ENCODE peak calls at places on chromosome 2, in eight cellular contexts. One of them, this sample, is unnamed.

GRCh38 chr2:96828874-96829273 is 12.8 kb downstream of the CNNM3 start:
- DNase-seq in MM.1S: no peak
- DNase-seq in left ventricle myocardium inferior: no peak
- DNase-seq in hepatocyte: no peak
- DNase-seq in Panc1: no peak
- DNase-seq in HCT116: no peak
- DNase-seq in prostate gland: no peak
- DNase-seq in astrocyte: no peak
- DNase-seq in this sample: no peak

GRCh38 chr2:170502400-170503135 is 212.6 kb upstream of the SP5 start:
- DNase-seq in Panc1: no peak
- DNase-seq in HCT116: no peak
- DNase-seq in MM.1S: no peak
- DNase-seq in hepatocyte: no peak
- DNase-seq in prostate gland: no peak
- DNase-seq in astrocyte: no peak
- DNase-seq in left ventricle myocardium inferior: no peak
- DNase-seq in this sample: no peak

GRCh38 chr2:165238295-165238694 is 919 bp upstream of the SCN2A start:
- DNase-seq in MM.1S: peak; percentile 30
- DNase-seq in Panc1: no peak
- DNase-seq in hepatocyte: peak; percentile 42
- DNase-seq in HCT116: no peak
- DNase-seq in astrocyte: peak; percentile 11
- DNase-seq in left ventricle myocardium inferior: no peak
- DNase-seq in prostate gland: no peak
- DNase-seq in this sample: no peak

GRCh38 chr2:16727256-16727655 is 61.6 kb upstream of the CYRIA start:
- DNase-seq in MM.1S: no peak
- DNase-seq in Panc1: no peak
- DNase-seq in prostate gland: no peak
- DNase-seq in astrocyte: peak; percentile 6
- DNase-seq in HCT116: no peak
- DNase-seq in left ventricle myocardium inferior: no peak
- DNase-seq in hepatocyte: no peak
- DNase-seq in this sample: no peak

GRCh38 chr2:215238485-215239098 is 73.3 kb upstream of the ATIC start:
- DNase-seq in Panc1: no peak
- DNase-seq in astrocyte: no peak
- DNase-seq in left ventricle myocardium inferior: no peak
- DNase-seq in prostate gland: no peak
- DNase-seq in hepatocyte: no peak
- DNase-seq in HCT116: no peak
- DNase-seq in MM.1S: no peak
- DNase-seq in this sample: no peak

GRCh38 chr2:84022810-84023431 is 436.2 kb downstream of the SUCLG1 start:
- DNase-seq in MM.1S: peak; percentile 62
- DNase-seq in HCT116: peak; percentile 66
- DNase-seq in astrocyte: peak; percentile 4
- DNase-seq in hepatocyte: peak; percentile 79
- DNase-seq in left ventricle myocardium inferior: no peak
- DNase-seq in prostate gland: peak; percentile 25
- DNase-seq in Panc1: peak; percentile 30
- DNase-seq in this sample: no peak

GRCh38 chr2:20803287-20803686 is 19.6 kb downstream of the LDAH start:
- DNase-seq in prostate gland: no peak
- DNase-seq in hepatocyte: peak; percentile 21
- DNase-seq in astrocyte: no peak
- DNase-seq in Panc1: no peak
- DNase-seq in HCT116: no peak
- DNase-seq in left ventricle myocardium inferior: no peak
- DNase-seq in MM.1S: no peak
- DNase-seq in this sample: no peak

GRCh38 chr2:96859338-96859649 is 1.5 kb upstream of the ANKRD39 start:
- DNase-seq in Panc1: no peak
- DNase-seq in astrocyte: no peak
- DNase-seq in HCT116: no peak
- DNase-seq in left ventricle myocardium inferior: peak; percentile 72
- DNase-seq in prostate gland: no peak
- DNase-seq in hepatocyte: no peak
- DNase-seq in MM.1S: no peak
- DNase-seq in this sample: no peak

GRCh38 chr2:74778381-74779371 is 55.3 kb upstream of the HK2 start:
- DNase-seq in MM.1S: no peak
- DNase-seq in astrocyte: no peak
- DNase-seq in hepatocyte: no peak
- DNase-seq in Panc1: no peak
- DNase-seq in left ventricle myocardium inferior: no peak
- DNase-seq in prostate gland: no peak
- DNase-seq in HCT116: no peak
- DNase-seq in this sample: no peak

GRCh38 chr2:160368988-160369935 is 124.3 kb downstream of the RBMS1 start:
- DNase-seq in prostate gland: no peak
- DNase-seq in astrocyte: peak; percentile 81
- DNase-seq in Panc1: no peak
- DNase-seq in hepatocyte: no peak
- DNase-seq in HCT116: no peak
- DNase-seq in MM.1S: peak; percentile 34
- DNase-seq in left ventricle myocardium inferior: no peak
- DNase-seq in this sample: no peak

GRCh38 chr2:188787002-188787660 is 187.0 kb upstream of the COL3A1 start:
- DNase-seq in hepatocyte: peak; percentile 74
- DNase-seq in Panc1: no peak
- DNase-seq in MM.1S: no peak
- DNase-seq in prostate gland: no peak
- DNase-seq in HCT116: peak; percentile 22
- DNase-seq in left ventricle myocardium inferior: no peak
- DNase-seq in astrocyte: peak; percentile 93
- DNase-seq in this sample: no peak

GRCh38 chr2:120710256-120710655 is 25.4 kb upstream of the GLI2 start:
- DNase-seq in MM.1S: no peak
- DNase-seq in astrocyte: peak; percentile 84
- DNase-seq in HCT116: no peak
- DNase-seq in hepatocyte: no peak
- DNase-seq in prostate gland: no peak
- DNase-seq in left ventricle myocardium inferior: no peak
- DNase-seq in Panc1: no peak
- DNase-seq in this sample: no peak

DNA sequence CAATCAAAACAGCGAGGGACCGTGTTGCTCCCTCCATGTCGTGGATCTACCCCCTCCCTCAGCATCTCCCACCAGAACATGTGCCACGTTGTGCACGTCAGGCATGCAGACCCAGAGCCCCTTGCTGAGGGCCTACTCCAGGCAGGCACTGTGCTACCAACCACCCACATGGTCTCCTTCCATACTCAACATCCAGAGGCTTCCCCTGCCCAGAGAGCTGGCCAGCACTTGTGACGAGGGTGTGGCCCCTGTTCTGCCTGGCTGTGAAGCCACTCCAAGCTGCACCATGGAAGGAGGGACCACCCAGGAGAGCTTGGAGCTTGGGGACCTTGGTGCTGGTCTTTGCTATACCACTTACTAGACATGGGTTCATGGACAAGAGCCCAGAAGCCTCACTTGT is 40.5 kb downstream of the REEP1 start:
- DNase-seq in hepatocyte: no peak
- DNase-seq in HCT116: no peak
- DNase-seq in Panc1: no peak
- DNase-seq in astrocyte: no peak
- DNase-seq in left ventricle myocardium inferior: no peak
- DNase-seq in MM.1S: no peak
- DNase-seq in prostate gland: no peak
- DNase-seq in this sample: peak; percentile 29
- H3K27ac ChIP-seq in hepatocyte: no peak overlapping the region
- H3K27ac ChIP-seq in HCT116: no peak overlapping the region
- H3K27ac ChIP-seq in Panc1: no peak overlapping the region
- H3K27ac ChIP-seq in astrocyte: no peak overlapping the region
- H3K27ac ChIP-seq in left ventricle myocardium inferior: peak overlapping the region; percentile 50
- H3K27ac ChIP-seq in MM.1S: no peak overlapping the region
- H3K27ac ChIP-seq in prostate gland: no peak overlapping the region
- H3K27ac ChIP-seq in this sample: no peak overlapping the region

GRCh38 chr2:28298406-28298805 is 94.3 kb upstream of the FOSL2 start:
- DNase-seq in prostate gland: no peak
- DNase-seq in HCT116: no peak
- DNase-seq in left ventricle myocardium inferior: no peak
- DNase-seq in astrocyte: no peak
- DNase-seq in Panc1: no peak
- DNase-seq in hepatocyte: no peak
- DNase-seq in MM.1S: no peak
- DNase-seq in this sample: no peak

GRCh38 chr2:28296243-28296642 is 96.4 kb upstream of the FOSL2 start:
- DNase-seq in Panc1: no peak
- DNase-seq in astrocyte: peak; percentile 77
- DNase-seq in MM.1S: no peak
- DNase-seq in HCT116: peak; percentile 21
- DNase-seq in left ventricle myocardium inferior: no peak
- DNase-seq in hepatocyte: no peak
- DNase-seq in prostate gland: no peak
- DNase-seq in this sample: no peak

GRCh38 chr2:28296904-28297303 is 95.8 kb upstream of the FOSL2 start:
- DNase-seq in HCT116: peak; percentile 31
- DNase-seq in astrocyte: no peak
- DNase-seq in MM.1S: no peak
- DNase-seq in Panc1: no peak
- DNase-seq in hepatocyte: no peak
- DNase-seq in left ventricle myocardium inferior: no peak
- DNase-seq in prostate gland: no peak
- DNase-seq in this sample: no peak

GRCh38 chr2:28300489-28300888 is 92.2 kb upstream of the FOSL2 start:
- DNase-seq in left ventricle myocardium inferior: no peak
- DNase-seq in astrocyte: peak; percentile 55
- DNase-seq in prostate gland: no peak
- DNase-seq in MM.1S: no peak
- DNase-seq in HCT116: no peak
- DNase-seq in Panc1: no peak
- DNase-seq in hepatocyte: peak; percentile 67
- DNase-seq in this sample: no peak

DNA sequence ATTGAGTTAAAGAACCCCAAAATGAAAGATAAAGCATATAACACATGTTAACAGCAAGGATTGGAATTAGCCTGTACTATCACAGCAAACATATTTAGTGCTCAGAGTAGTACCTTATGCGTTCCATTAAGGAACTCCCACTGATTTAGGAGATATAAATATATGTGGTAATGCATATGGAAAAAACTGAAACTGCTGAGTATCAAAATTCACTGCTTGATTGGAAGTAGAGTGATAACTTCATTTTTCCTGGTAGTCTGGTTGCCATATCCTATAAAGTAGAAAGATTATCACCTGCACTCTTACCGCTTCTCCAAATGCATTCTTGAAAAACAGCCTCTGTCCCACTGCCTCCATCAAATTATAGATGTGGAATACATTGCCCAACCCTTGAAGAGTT is 95.1 kb upstream of the FOSL2 start:
- DNase-seq in left ventricle myocardium inferior: no peak
- DNase-seq in Panc1: no peak
- DNase-seq in hepatocyte: no peak
- DNase-seq in astrocyte: no peak
- DNase-seq in prostate gland: no peak
- DNase-seq in HCT116: no peak
- DNase-seq in MM.1S: no peak
- DNase-seq in this sample: no peak
- TF ChIP-seq CTCF in left ventricle myocardium inferior: no peak
- TF ChIP-seq CTCF in Panc1: no peak
- TF ChIP-seq CTCF in hepatocyte: no peak
- TF ChIP-seq CTCF in astrocyte: no peak
- TF ChIP-seq CTCF in prostate gland: no peak
- TF ChIP-seq CTCF in HCT116: no peak
- TF ChIP-seq CTCF in MM.1S: no peak
- TF ChIP-seq CTCF in this sample: no peak

GRCh38 chr2:65501836-65502235 is 69.4 kb upstream of the SPRED2 start:
- DNase-seq in left ventricle myocardium inferior: no peak
- DNase-seq in prostate gland: no peak
- DNase-seq in HCT116: no peak
- DNase-seq in hepatocyte: no peak
- DNase-seq in Panc1: no peak
- DNase-seq in astrocyte: no peak
- DNase-seq in MM.1S: no peak
- DNase-seq in this sample: no peak

GRCh38 chr2:65500319-65501040 is 68.1 kb upstream of the SPRED2 start:
- DNase-seq in astrocyte: no peak
- DNase-seq in prostate gland: no peak
- DNase-seq in MM.1S: no peak
- DNase-seq in Panc1: no peak
- DNase-seq in hepatocyte: no peak
- DNase-seq in HCT116: no peak
- DNase-seq in left ventricle myocardium inferior: no peak
- DNase-seq in this sample: no peak

GRCh38 chr2:65495250-65495649 is 62.9 kb upstream of the SPRED2 start:
- DNase-seq in MM.1S: no peak
- DNase-seq in Panc1: no peak
- DNase-seq in hepatocyte: no peak
- DNase-seq in HCT116: no peak
- DNase-seq in left ventricle myocardium inferior: no peak
- DNase-seq in astrocyte: no peak
- DNase-seq in prostate gland: no peak
- DNase-seq in this sample: no peak

GRCh38 chr2:65501074-65501473 is 68.7 kb upstream of the SPRED2 start:
- DNase-seq in left ventricle myocardium inferior: no peak
- DNase-seq in hepatocyte: no peak
- DNase-seq in prostate gland: no peak
- DNase-seq in HCT116: no peak
- DNase-seq in MM.1S: no peak
- DNase-seq in astrocyte: no peak
- DNase-seq in Panc1: no peak
- DNase-seq in this sample: no peak

DNA sequence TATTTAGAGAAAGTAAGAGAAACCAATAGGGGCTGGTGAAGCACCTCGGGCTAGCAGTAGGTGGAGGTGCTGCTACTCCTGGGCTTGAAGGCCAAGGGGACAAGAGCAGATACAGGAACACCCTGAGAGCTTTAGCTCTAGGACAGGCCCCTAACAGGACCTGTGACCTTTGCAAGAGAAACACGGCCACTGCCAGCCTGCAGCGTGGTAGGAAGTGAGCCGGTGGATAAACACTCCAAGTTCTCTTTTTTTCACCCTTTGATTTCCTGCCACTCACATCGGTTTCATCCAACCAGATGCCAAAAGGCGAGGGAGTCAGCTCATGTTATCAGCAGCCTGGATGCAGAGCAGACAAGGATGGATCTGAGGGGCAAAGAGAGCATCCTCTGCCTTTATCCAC is 66.8 kb upstream of the SPRED2 start:
- DNase-seq in astrocyte: no peak
- DNase-seq in hepatocyte: no peak
- DNase-seq in prostate gland: no peak
- DNase-seq in HCT116: no peak
- DNase-seq in left ventricle myocardium inferior: no peak
- DNase-seq in MM.1S: no peak
- DNase-seq in Panc1: no peak
- DNase-seq in this sample: no peak
- H3K27me3 ChIP-seq in astrocyte: peaks cover 4% of the 10 kb centered on the region
- H3K27me3 ChIP-seq in hepatocyte: no peaks in the 10 kb centered on the region
- H3K27me3 ChIP-seq in prostate gland: no peaks in the 10 kb centered on the region
- H3K27me3 ChIP-seq in HCT116: no peaks in the 10 kb centered on the region
- H3K27me3 ChIP-seq in left ventricle myocardium inferior: no peaks in the 10 kb centered on the region
- H3K27me3 ChIP-seq in MM.1S: no peaks in the 10 kb centered on the region
- H3K27me3 ChIP-seq in Panc1: no peaks in the 10 kb centered on the region
- H3K27me3 ChIP-seq in this sample: no peaks in the 10 kb centered on the region

DNA sequence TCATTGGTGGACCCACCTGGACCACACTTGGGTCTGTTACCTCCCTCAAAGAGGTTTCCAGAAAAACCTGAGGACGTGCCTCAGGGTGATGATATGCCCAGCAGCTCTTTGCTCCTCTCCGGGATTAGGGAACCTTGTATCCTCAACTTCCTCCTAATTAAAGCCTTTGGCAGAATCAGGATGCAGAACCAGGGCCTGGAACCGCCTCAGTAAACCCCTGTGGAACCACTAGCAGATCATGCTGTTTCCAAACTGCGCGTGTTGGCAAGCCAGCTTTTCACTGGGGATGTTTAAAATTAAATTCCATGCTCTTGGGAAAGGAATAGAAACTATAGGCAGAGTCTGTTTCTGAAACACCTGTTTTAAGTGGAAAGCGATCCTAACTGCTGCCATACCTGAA is 26.4 kb downstream of the CRIM1 start:
- DNase-seq in hepatocyte: no peak
- DNase-seq in astrocyte: no peak
- DNase-seq in HCT116: no peak
- DNase-seq in Panc1: no peak
- DNase-seq in prostate gland: no peak
- DNase-seq in MM.1S: no peak
- DNase-seq in left ventricle myocardium inferior: no peak
- DNase-seq in this sample: no peak
- H3K27ac ChIP-seq in hepatocyte: no peak overlapping the region
- H3K27ac ChIP-seq in astrocyte: no peak overlapping the region
- H3K27ac ChIP-seq in HCT116: no peak overlapping the region
- H3K27ac ChIP-seq in Panc1: peak overlapping the region; percentile 98
- H3K27ac ChIP-seq in prostate gland: no peak overlapping the region
- H3K27ac ChIP-seq in MM.1S: no peak overlapping the region
- H3K27ac ChIP-seq in left ventricle myocardium inferior: no peak overlapping the region
- H3K27ac ChIP-seq in this sample: no peak overlapping the region

This sample was measured in suprapubic skin.